ENCODE peak calls at places on chromosomes 6 and 20, in nine cellular contexts. U, L, C, R, Z, S, E, I and X are unnamed samples.

GRCh38 chr6:107819976-107820551 is 4.0 kb downstream of the SCML4 start:
- DNase-seq in U (no peak), L (no peak), C (peak; percentile 10), R (no peak), Z (no peak), S (no peak), E (no peak), I (no peak), X (no peak)

GRCh38 chr6:80689700-80690099 is 583.2 kb downstream of the BCKDHB start:
- DNase-seq in U (no peak), L (no peak), C (no peak), R (no peak), Z (no peak), S (no peak), E (no peak), I (no peak), X (no peak)

GRCh38 chr6:27297857-27298730 is 14.0 kb downstream of the POM121L2 start:
- DNase-seq in U (no peak), L (no peak), C (no peak), R (no peak), Z (no peak), S (peak; percentile 76), E (no peak), I (peak; percentile 57), X (no peak)

GRCh38 chr20:34037121-34037520 is 43.4 kb downstream of the RALY start:
- DNase-seq in U (no peak), L (no peak), C (no peak), R (no peak), Z (no peak), S (no peak), E (no peak), I (peak; percentile 27), X (no peak)

GRCh38 chr6:134041093-134041492 is 11.3 kb downstream of the SLC2A12 start:
- DNase-seq in U (no peak), L (peak; percentile 60), C (no peak), R (no peak), Z (no peak), S (peak; percentile 78), E (no peak), I (peak; percentile 74), X (no peak)

GRCh38 chr6:127118505-127119360 is at the start of gene RSPO3:
- DNase-seq in U (no peak), L (peak; percentile 55), C (no peak), R (peak; percentile 80), Z (peak; percentile 69), S (peak; percentile 26), E (no peak), I (peak; percentile 48), X (peak; percentile 63)

GRCh38 chr20:32972181-32973076 is 31.8 kb downstream of the SUN5 start:
- DNase-seq in U (peak; percentile 61), L (no peak), C (peak; percentile 24), R (no peak), Z (no peak), S (peak; percentile 39), E (peak; percentile 69), I (no peak), X (no peak)

GRCh38 chr20:38275815-38276550 is 15.4 kb upstream of the KIAA1755 start:
- DNase-seq in U (peak; percentile 58), L (peak; percentile 34), C (no peak), R (no peak), Z (no peak), S (peak; percentile 89), E (no peak), I (peak; percentile 86), X (no peak)

GRCh38 chr20:20012517-20012916 is 4.6 kb upstream of the NAA20 start:
- DNase-seq in U (no peak), L (no peak), C (no peak), R (no peak), Z (no peak), S (no peak), E (no peak), I (no peak), X (no peak)

GRCh38 chr6:157804448-157805327 is 18.4 kb upstream of the SNX9 start:
- DNase-seq in U (no peak), L (no peak), C (no peak), R (no peak), Z (no peak), S (no peak), E (no peak), I (no peak), X (no peak)

GRCh38 chr6:26571592-26572296 is 25.0 kb upstream of the ABT1 start:
- DNase-seq in U (no peak), L (peak; percentile 63), C (peak; percentile 47), R (no peak), Z (no peak), S (peak; percentile 95), E (no peak), I (peak; percentile 90), X (no peak)

GRCh38 chr6:54083301-54083700 is 27.9 kb upstream of the MLIP start:
- DNase-seq in U (no peak), L (no peak), C (no peak), R (no peak), Z (no peak), S (no peak), E (no peak), I (no peak), X (no peak)

GRCh38 chr20:13898012-13898612 is 92.3 kb downstream of the SEL1L2 start:
- DNase-seq in U (no peak), L (peak; percentile 48), C (no peak), R (no peak), Z (no peak), S (peak; percentile 23), E (no peak), I (no peak), X (no peak)

GRCh38 chr20:6533321-6533720 is 234.2 kb upstream of the BMP2 start:
- DNase-seq in U (no peak), L (peak; percentile 5), C (no peak), R (no peak), Z (no peak), S (no peak), E (no peak), I (peak; percentile 10), X (no peak)

GRCh38 chr6:109381007-109381746 is 1.1 kb downstream of the CD164 start:
- DNase-seq in U (no peak), L (peak; percentile 14), C (no peak), R (no peak), Z (no peak), S (peak; percentile 11), E (no peak), I (no peak), X (no peak)

GRCh38 chr6:27668442-27669275 is 195.8 kb upstream of the ZNF184 start:
- DNase-seq in U (no peak), L (peak; percentile 72), C (no peak), R (no peak), Z (peak; percentile 28), S (peak; percentile 86), E (no peak), I (peak; percentile 76), X (no peak)

GRCh38 chr20:37392441-37393195 is 46.7 kb downstream of the SRC start:
- DNase-seq in U (no peak), L (peak; percentile 51), C (no peak), R (peak; percentile 28), Z (no peak), S (no peak), E (no peak), I (no peak), X (no peak)

GRCh38 chr20:56925696-56926101 is 296.6 kb downstream of the TFAP2C start:
- DNase-seq in U (no peak), L (peak; percentile 14), C (no peak), R (no peak), Z (no peak), S (no peak), E (no peak), I (no peak), X (no peak)

GRCh38 chr6:131755597-131755996 is 44.8 kb upstream of the CTAGE9 start:
- DNase-seq in U (no peak), L (peak; percentile 71), C (no peak), R (no peak), Z (no peak), S (peak; percentile 86), E (no peak), I (peak; percentile 97), X (no peak)